ENCODE peak calls at places on chromosomes 11 and 22, in ten cellular contexts. Z is Peyer's patch, S is T-cell, E is omental fat pad, Y is cardiac fibroblast, B is glutamatergic neuron, C is left cardiac atrium, L is dorsolateral prefrontal cortex, U is fibroblast of villous mesenchyme, O is EH. H is an unnamed sample.

GRCh38 chr11:73157141-73158010 is 15.3 kb upstream of the FCHSD2 start:
- DNase-seq in Z (peak), S (no peak), E (no peak), Y (peak), B (no peak), C (peak), L (no peak), U (peak), O (peak), H (no peak)

GRCh38 chr11:115616941-115617340 is 112.7 kb upstream of the CADM1 start:
- DNase-seq in Z (no peak), S (no peak), E (no peak), Y (peak), B (no peak), C (peak), L (no peak), U (peak), O (peak), H (no peak)

GRCh38 chr11:22491826-22492225 is 133.8 kb downstream of the FANCF start:
- DNase-seq in Z (no peak), S (no peak), E (no peak), Y (no peak), B (peak), C (no peak), L (peak), U (peak), O (peak), H (no peak)

GRCh38 chr11:1652778-1653540 is 23.4 kb downstream of the KRTAP5-5 start:
- DNase-seq in Z (peak), S (peak), E (peak), Y (peak), B (peak), C (peak), L (peak), U (peak), O (peak), H (peak)

GRCh38 chr11:101618691-101619090 is 34.9 kb upstream of the TRPC6 start:
- DNase-seq in Z (no peak), S (no peak), E (no peak), Y (no peak), B (no peak), C (no peak), L (no peak), U (peak), O (peak), H (no peak)

GRCh38 chr11:2943711-2944118 is 14.5 kb upstream of the PHLDA2 start:
- DNase-seq in Z (no peak), S (peak), E (no peak), Y (no peak), B (no peak), C (no peak), L (peak), U (no peak), O (no peak), H (no peak)

GRCh38 chr11:721913-722811 is 16.1 kb downstream of the EPS8L2 start:
- DNase-seq in Z (peak), S (peak), E (no peak), Y (no peak), B (no peak), C (peak), L (no peak), U (no peak), O (no peak), H (no peak)

GRCh38 chr22:20965888-20966855 is 883 bp upstream of the AIFM3 start:
- DNase-seq in Z (no peak), S (no peak), E (no peak), Y (no peak), B (no peak), C (no peak), L (no peak), U (no peak), O (no peak), H (no peak)

GRCh38 chr22:20464096-20464614 is 26.5 kb upstream of the SCARF2 start:
- DNase-seq in Z (peak), S (peak), E (no peak), Y (no peak), B (no peak), C (no peak), L (no peak), U (no peak), O (no peak), H (no peak)

GRCh38 chr11:133197425-133197824 is 334.9 kb downstream of the OPCML start:
- DNase-seq in Z (no peak), S (no peak), E (no peak), Y (no peak), B (no peak), C (no peak), L (no peak), U (no peak), O (no peak), H (no peak)

GRCh38 chr11:46718155-46719019 is 626 bp upstream of the F2 start:
- DNase-seq in Z (no peak), S (no peak), E (no peak), Y (peak), B (no peak), C (no peak), L (no peak), U (peak), O (peak), H (no peak)

GRCh38 chr11:112958670-112959069 is 2.5 kb upstream of the NCAM1 start:
- DNase-seq in Z (no peak), S (no peak), E (no peak), Y (peak), B (no peak), C (no peak), L (no peak), U (peak), O (peak), H (no peak)

GRCh38 chr11:107457205-107457557 is 444 bp downstream of the CWF19L2 start:
- DNase-seq in Z (no peak), S (no peak), E (no peak), Y (peak), B (no peak), C (no peak), L (no peak), U (no peak), O (no peak), H (no peak)

GRCh38 chr11:103637250-103637649 is 399.2 kb upstream of the DDI1 start:
- DNase-seq in Z (no peak), S (no peak), E (no peak), Y (no peak), B (no peak), C (no peak), L (no peak), U (peak), O (peak), H (no peak)

GRCh38 chr11:120900642-120901041 is 123.3 kb upstream of the TBCEL start:
- DNase-seq in Z (no peak), S (no peak), E (no peak), Y (no peak), B (no peak), C (no peak), L (no peak), U (no peak), O (no peak), H (no peak)

GRCh38 chr11:86174101-86175046 is 70.2 kb upstream of the EED start:
- DNase-seq in Z (no peak), S (no peak), E (peak), Y (peak), B (no peak), C (peak), L (peak), U (peak), O (peak), H (no peak)

GRCh38 chr11:71431271-71431670 is 16.9 kb downstream of the DHCR7 start:
- DNase-seq in Z (no peak), S (no peak), E (no peak), Y (no peak), B (no peak), C (no peak), L (no peak), U (no peak), O (no peak), H (no peak)

GRCh38 chr11:103609117-103610066 is 427.0 kb upstream of the DDI1 start:
- DNase-seq in Z (no peak), S (no peak), E (no peak), Y (peak), B (no peak), C (no peak), L (no peak), U (peak), O (peak), H (no peak)

GRCh38 chr22:32964411-32965057 is 93.6 kb downstream of the SYN3 start:
- DNase-seq in Z (no peak), S (no peak), E (no peak), Y (no peak), B (no peak), C (no peak), L (no peak), U (no peak), O (no peak), H (no peak)

GRCh38 chr11:47510231-47510630 is 42.7 kb downstream of the CELF1 start:
- DNase-seq in Z (no peak), S (no peak), E (no peak), Y (no peak), B (no peak), C (no peak), L (no peak), U (no peak), O (peak), H (no peak)

GRCh38 chr11:68724293-68724692 is 27.0 kb downstream of the TESMIN start:
- DNase-seq in Z (no peak), S (no peak), E (no peak), Y (no peak), B (no peak), C (no peak), L (no peak), U (no peak), O (no peak), H (no peak)

GRCh38 chr11:66071326-66071870 is 1.3 kb downstream of the PACS1 start:
- DNase-seq in Z (no peak), S (no peak), E (no peak), Y (no peak), B (no peak), C (no peak), L (no peak), U (no peak), O (no peak), H (no peak)

GRCh38 chr11:124798991-124799383 is 1.2 kb downstream of the MSANTD2 start:
- DNase-seq in Z (no peak), S (no peak), E (no peak), Y (peak), B (no peak), C (no peak), L (no peak), U (peak), O (peak), H (no peak)

GRCh38 chr11:1196516-1197391 is 26.1 kb upstream of the MUC5B start:
- DNase-seq in Z (no peak), S (no peak), E (peak), Y (no peak), B (no peak), C (peak), L (peak), U (no peak), O (no peak), H (no peak)

GRCh38 chr11:70730411-70730810 is 332.1 kb downstream of the CTTN start:
- DNase-seq in Z (no peak), S (no peak), E (no peak), Y (no peak), B (no peak), C (no peak), L (no peak), U (no peak), O (no peak), H (no peak)

GRCh38 chr11:61138940-61139339 is 22.3 kb downstream of the VPS37C start:
- DNase-seq in Z (no peak), S (no peak), E (no peak), Y (peak), B (peak), C (no peak), L (no peak), U (peak), O (peak), H (no peak)

GRCh38 chr11:86313793-86314192 is 11.8 kb downstream of the HIKESHI start:
- DNase-seq in Z (no peak), S (no peak), E (no peak), Y (no peak), B (no peak), C (no peak), L (no peak), U (peak), O (no peak), H (no peak)

GRCh38 chr11:133338588-133338987 is 193.7 kb downstream of the OPCML start:
- DNase-seq in Z (no peak), S (no peak), E (no peak), Y (no peak), B (no peak), C (no peak), L (no peak), U (no peak), O (no peak), H (no peak)

GRCh38 chr22:38792833-38793232 is 1.1 kb downstream of the DNAL4 start:
- DNase-seq in Z (no peak), S (no peak), E (no peak), Y (no peak), B (no peak), C (no peak), L (no peak), U (no peak), O (peak), H (no peak)

GRCh38 chr11:34284836-34285235 is 73.0 kb downstream of the ABTB2 start:
- DNase-seq in Z (no peak), S (no peak), E (no peak), Y (no peak), B (no peak), C (no peak), L (no peak), U (no peak), O (no peak), H (no peak)

GRCh38 chr22:46758867-46759290 is 3.6 kb upstream of the TBC1D22A start:
- DNase-seq in Z (peak), S (peak), E (no peak), Y (peak), B (peak), C (no peak), L (no peak), U (peak), O (peak), H (no peak)

GRCh38 chr11:61718613-61719302 is 33.7 kb upstream of the MYRF start:
- DNase-seq in Z (no peak), S (no peak), E (no peak), Y (peak), B (peak), C (peak), L (peak), U (peak), O (peak), H (no peak)

GRCh38 chr11:113778111-113778910 is 1.3 kb upstream of the CLDN25 start:
- DNase-seq in Z (no peak), S (no peak), E (no peak), Y (peak), B (no peak), C (no peak), L (peak), U (peak), O (peak), H (no peak)

GRCh38 chr11:68122936-68123539 is 1.9 kb upstream of the CHKA start:
- DNase-seq in Z (no peak), S (no peak), E (no peak), Y (no peak), B (no peak), C (no peak), L (no peak), U (peak), O (peak), H (no peak)

GRCh38 chr11:122920579-122920978 is 38.0 kb downstream of the JHY start:
- DNase-seq in Z (no peak), S (no peak), E (no peak), Y (no peak), B (no peak), C (no peak), L (no peak), U (no peak), O (no peak), H (no peak)

GRCh38 chr22:37777122-37777687 is 30.5 kb upstream of the GCAT start:
- DNase-seq in Z (peak), S (no peak), E (no peak), Y (peak), B (no peak), C (no peak), L (no peak), U (peak), O (peak), H (no peak)

GRCh38 chr11:125929445-125930075 is 16.3 kb upstream of the VSIG10L2 start:
- DNase-seq in Z (no peak), S (no peak), E (no peak), Y (no peak), B (no peak), C (no peak), L (no peak), U (no peak), O (no peak), H (no peak)